ENCODE peak calls at places on chromosomes 4 and X, in four cellular contexts. V, G, K and R are unnamed samples.

GRCh38 chrX:50747471-50747900 is 66.5 kb downstream of the SHROOM4 start:
- DNase-seq in G (peak), V (no peak), K (peak), R (no peak)

GRCh38 chr4:40887690-40888089 is 137.9 kb downstream of the NSUN7 start:
- DNase-seq in V (no peak), K (no peak), G (peak), R (peak)

GRCh38 chr4:150423074-150423473 is 158.9 kb upstream of the MAB21L2 start:
- DNase-seq in V (no peak), G (no peak), K (no peak), R (no peak)

GRCh38 chrX:134600714-134601113 is 57.6 kb downstream of the PLAC1 start:
- DNase-seq in K (no peak), V (no peak), G (peak), R (no peak)

GRCh38 chr4:176270669-176271068 is 1.6 kb upstream of the ASB5 start:
- DNase-seq in G (peak), V (no peak), K (no peak), R (no peak)

GRCh38 chr4:187289371-187289770 is 565.7 kb upstream of the FAT1 start:
- DNase-seq in G (no peak), V (no peak), K (no peak), R (no peak)

GRCh38 chrX:85004255-85004654 is 578 bp downstream of the APOOL start:
- DNase-seq in K (peak), V (no peak), G (no peak), R (no peak)

GRCh38 chrX:139832728-139833309 is 100.0 kb downstream of the ATP11C start:
- DNase-seq in G (no peak), K (no peak), V (no peak), R (no peak)

GRCh38 chr4:73919691-73920090 is 50.5 kb downstream of the CXCL1 start:
- DNase-seq in G (no peak), K (no peak), V (no peak), R (no peak)

GRCh38 chr4:86818211-86818610 is 31.0 kb downstream of the SLC10A6 start:
- DNase-seq in V (no peak), K (no peak), G (peak), R (no peak)

GRCh38 chr4:141213550-141213991 is 7.1 kb upstream of the ZNF330 start:
- DNase-seq in G (no peak), V (peak), K (no peak), R (no peak)

GRCh38 chrX:1045680-1046314 is 166.7 kb downstream of the CRLF2 start:
- DNase-seq in V (no peak), K (no peak), G (no peak), R (no peak)

GRCh38 chr4:72357908-72358307 is 211.1 kb downstream of the ADAMTS3 start:
- DNase-seq in G (no peak), V (no peak), K (no peak), R (no peak)

GRCh38 chrX:45956222-45956867 is 588.9 kb downstream of the ZNF674 start:
- DNase-seq in K (no peak), G (no peak), V (no peak), R (no peak)

GRCh38 chr4:135839712-135840111 is 1638.1 kb upstream of the PABPC4L start:
- DNase-seq in V (no peak), G (no peak), K (no peak), R (no peak)

GRCh38 chrX:30735839-30736238 is 82.6 kb downstream of the GK start:
- DNase-seq in G (peak), K (peak), V (no peak), R (peak)

GRCh38 chrX:42975906-42976305 is 197.9 kb upstream of the PPP1R2C start:
- DNase-seq in V (no peak), G (no peak), K (no peak), R (no peak)

GRCh38 chr4:119729815-119730643 is 101.4 kb upstream of the PDE5A start:
- DNase-seq in G (peak), K (no peak), V (no peak), R (no peak)

GRCh38 chrX:53481816-53482485 is 47.8 kb upstream of the HSD17B10 start:
- DNase-seq in V (peak), K (peak), G (peak), R (no peak)

GRCh38 chr4:176400816-176401461 is 81.2 kb downstream of the SPCS3 start:
- DNase-seq in G (no peak), K (no peak), V (no peak), R (no peak)

GRCh38 chr4:91113130-91113706 is 986.0 kb downstream of the CCSER1 start:
- DNase-seq in G (peak), V (no peak), K (peak), R (no peak)

GRCh38 chrX:100863326-100863854 is 10.8 kb downstream of the NOX1 start:
- DNase-seq in V (no peak), K (no peak), G (peak), R (no peak)

GRCh38 chr4:82523179-82523578 is 38.6 kb downstream of the TMEM150C start:
- DNase-seq in K (no peak), V (no peak), G (no peak), R (no peak)

GRCh38 chrX:109974906-109975655 is 27.8 kb upstream of the TMEM164 start:
- DNase-seq in K (no peak), V (no peak), G (peak), R (no peak)

GRCh38 chr4:137558951-137559350 is 26.7 kb upstream of the PCDH18 start:
- DNase-seq in G (peak), K (no peak), V (no peak), R (no peak)

GRCh38 chr4:157821814-157822213 is 351.0 kb downstream of the GASK1B start:
- DNase-seq in G (no peak), K (no peak), V (no peak), R (no peak)

DNA sequence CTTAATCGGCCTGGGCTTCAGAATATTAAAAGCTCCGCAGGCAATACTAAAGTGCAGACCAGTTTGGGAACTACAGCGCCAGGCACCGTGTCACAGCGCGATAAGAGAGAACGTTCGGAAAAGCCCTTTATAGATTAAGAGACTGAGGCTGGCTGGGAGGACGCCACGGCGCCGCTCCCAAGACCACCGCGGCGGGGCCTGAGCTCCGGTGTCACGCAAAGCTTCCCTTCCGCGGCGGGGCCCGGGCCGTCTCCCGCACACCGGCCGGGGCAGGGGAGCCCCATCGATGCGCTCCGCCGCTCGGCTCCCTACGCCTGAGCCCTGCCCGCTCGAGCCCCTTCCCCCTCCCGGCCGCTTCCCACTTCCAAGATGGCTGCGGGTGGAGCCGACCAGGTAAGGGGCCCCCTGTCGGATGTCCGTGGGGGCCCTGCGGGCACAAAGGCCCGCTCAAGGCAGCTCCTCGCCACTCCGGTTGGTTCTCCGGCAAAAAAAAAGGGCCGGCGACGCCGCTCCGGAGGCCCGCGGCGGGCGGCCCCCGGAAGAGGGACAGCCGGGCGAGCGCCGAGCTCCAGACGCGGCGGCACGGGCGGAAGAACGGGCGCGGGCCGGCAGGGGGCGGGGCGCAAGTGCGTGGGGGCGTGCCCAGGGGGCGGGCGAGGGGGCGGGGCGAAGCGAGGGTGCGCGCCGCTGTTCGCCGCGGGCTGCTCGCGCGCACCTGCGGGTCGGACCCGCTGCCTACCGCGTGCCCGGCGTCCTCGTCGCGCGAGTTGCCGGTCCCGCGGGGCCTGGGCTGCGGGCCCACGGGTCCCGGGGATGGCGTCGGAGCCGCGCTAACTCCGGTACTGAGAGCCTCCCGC is at the start of gene TBC1D14:
- DNase-seq in G (peak), V (peak), K (peak), R (peak)
- TF ChIP-seq CTCF in G (no peak), V (no peak), K (peak), R (no peak)

GRCh38 chr4:25439913-25440477 is 62.9 kb downstream of the ANAPC4 start:
- DNase-seq in V (no peak), G (peak), K (peak), R (no peak)

GRCh38 chr4:25443851-25444250 is 66.8 kb downstream of the ANAPC4 start:
- DNase-seq in V (no peak), G (no peak), K (no peak), R (no peak)

GRCh38 chr4:25442863-25443307 is 65.8 kb downstream of the ANAPC4 start:
- DNase-seq in V (peak), G (no peak), K (no peak), R (no peak)

GRCh38 chr4:25440478-25441030 is 63.5 kb downstream of the ANAPC4 start:
- DNase-seq in K (no peak), G (peak), V (no peak), R (no peak)

DNA sequence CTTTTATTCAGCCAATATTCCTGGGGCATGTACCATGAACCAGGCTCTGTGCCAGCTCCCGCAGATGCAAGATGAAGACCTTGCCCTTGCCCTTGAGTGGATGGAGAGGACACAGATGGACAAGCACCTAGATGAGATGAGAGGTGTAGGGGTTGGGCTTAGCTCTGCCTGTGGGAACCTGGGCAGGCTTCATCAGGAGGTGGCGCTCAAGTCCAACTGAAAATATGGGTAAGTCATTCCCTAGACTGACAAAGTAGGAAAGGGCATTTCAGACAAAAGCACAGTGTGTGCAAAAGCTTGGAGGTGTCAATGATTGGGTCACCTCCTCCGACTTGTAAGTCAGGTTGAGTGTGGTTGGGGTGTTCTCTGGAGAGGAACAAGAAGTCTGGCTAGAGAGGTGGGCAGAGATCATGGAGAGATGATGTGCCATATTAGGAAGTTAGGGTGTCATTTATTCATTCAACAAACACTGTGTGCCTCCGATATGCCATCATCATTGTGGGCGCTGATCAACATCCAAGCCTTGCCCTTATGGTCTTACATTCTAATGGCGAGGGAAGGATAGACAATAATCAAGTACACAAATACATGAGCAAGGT is 64.6 kb downstream of the ANAPC4 start:
- DNase-seq in V (peak), G (peak), K (peak), R (no peak)
- TF ChIP-seq CTCF in V (peak), G (peak), K (peak), R (no peak)

GRCh38 chr4:48129307-48130014 is 4.6 kb downstream of the TXK start:
- DNase-seq in V (no peak), K (no peak), G (peak), R (no peak)
- TF ChIP-seq CTCF in V (no peak), K (peak), G (no peak), R (no peak)

GRCh38 chrX:112760697-112761096 is 79.9 kb downstream of the AMOT start:
- DNase-seq in G (no peak), K (peak), V (no peak), R (no peak)
- TF ChIP-seq CTCF in G (no peak), K (peak), V (no peak), R (no peak)